ENCODE peak calls at places on chromosomes 3 and 15, in nine cellular contexts. T is SK-N-SH, E is stomach, S is transverse colon, F is suprapubic skin, D is HepG2, R is K562, M is upper lobe of left lung, I is H1. U is an unnamed sample.

GRCh38 chr15:78625621-78626280 is 5.0 kb upstream of the CHRNA3 start:
- DNase-seq in I (no peak), T (peak; percentile 66), S (no peak), E (peak; percentile 11), M (peak; percentile 12), F (peak; percentile 71), R (no peak), D (no peak), U (no peak)

GRCh38 chr3:118629821-118630220 is 404.8 kb downstream of the IGSF11 start:
- DNase-seq in S (no peak), R (no peak), D (peak; percentile 63), E (no peak), I (no peak), T (no peak), M (no peak), F (no peak), U (no peak)

GRCh38 chr15:36882487-36883108 is 217.8 kb downstream of the MEIS2 start:
- DNase-seq in S (no peak), I (no peak), M (peak; percentile 20), D (no peak), F (no peak), T (no peak), E (no peak), R (no peak), U (no peak)

GRCh38 chr3:45329779-45330305 is 58.5 kb upstream of the LARS2 start:
- DNase-seq in F (no peak), E (no peak), S (no peak), D (no peak), T (no peak), M (no peak), R (no peak), I (no peak), U (no peak)

GRCh38 chr3:44477312-44478030 is at the start of gene ZNF445:
- DNase-seq in D (peak; percentile 67), I (no peak), S (peak; percentile 82), R (peak; percentile 95), M (peak; percentile 87), T (peak; percentile 94), F (peak; percentile 87), E (peak; percentile 84), U (peak; percentile 88)

GRCh38 chr3:172604895-172605646 is 81.8 kb upstream of the TNFSF10 start:
- DNase-seq in R (no peak), T (no peak), F (no peak), S (no peak), M (no peak), E (no peak), D (no peak), I (no peak), U (no peak)

GRCh38 chr3:113264741-113265140 is 53.4 kb downstream of the BOC start:
- DNase-seq in D (no peak), M (no peak), R (no peak), S (no peak), E (no peak), I (no peak), T (no peak), F (no peak), U (peak; percentile 64)

GRCh38 chr15:29871401-29871800 is 49.1 kb upstream of the TJP1 start:
- DNase-seq in S (no peak), D (no peak), E (no peak), F (no peak), R (no peak), M (no peak), T (no peak), I (no peak), U (no peak)

GRCh38 chr15:72161351-72162132 is 36.0 kb downstream of the GRAMD2A start:
- DNase-seq in R (no peak), T (no peak), E (peak; percentile 11), I (no peak), D (no peak), S (no peak), F (no peak), M (no peak), U (no peak)

GRCh38 chr3:17638351-17638750 is 104.1 kb downstream of the TBC1D5 start:
- DNase-seq in F (no peak), E (no peak), T (no peak), I (no peak), D (no peak), S (no peak), R (no peak), M (no peak), U (no peak)

GRCh38 chr15:88604381-88604951 is 16.7 kb upstream of the AEN start:
- DNase-seq in D (no peak), S (no peak), I (no peak), E (no peak), F (no peak), R (no peak), T (peak; percentile 73), M (no peak), U (no peak)
- H3K36me3 ChIP-seq in D (no peaks in the 10 kb centered on the region), S (no peaks in the 10 kb centered on the region), I (no peaks in the 10 kb centered on the region), E (no peaks in the 10 kb centered on the region), F (no peaks in the 10 kb centered on the region), R (no peaks in the 10 kb centered on the region), T (no peaks in the 10 kb centered on the region), M (no peaks in the 10 kb centered on the region), U (no peaks in the 10 kb centered on the region)

GRCh38 chr15:85750319-85750806 is 44.4 kb downstream of the KLHL25 start:
- DNase-seq in M (peak; percentile 56), S (peak; percentile 33), E (peak; percentile 27), F (no peak), R (no peak), D (no peak), I (no peak), T (no peak), U (peak; percentile 90)

GRCh38 chr15:85748729-85749128 is 46.0 kb downstream of the KLHL25 start:
- DNase-seq in M (no peak), D (no peak), F (no peak), E (peak; percentile 24), R (no peak), S (no peak), I (no peak), T (peak; percentile 36), U (peak; percentile 56)

GRCh38 chr15:85750807-85751730 is 43.7 kb downstream of the KLHL25 start:
- DNase-seq in I (no peak), D (no peak), T (no peak), R (no peak), M (no peak), F (peak; percentile 77), E (peak; percentile 24), S (no peak), U (peak; percentile 74)

GRCh38 chr15:85748176-85748575 is 46.5 kb downstream of the KLHL25 start:
- DNase-seq in R (no peak), D (no peak), E (peak; percentile 17), T (no peak), M (no peak), F (no peak), I (no peak), S (no peak), U (peak; percentile 40)

DNA sequence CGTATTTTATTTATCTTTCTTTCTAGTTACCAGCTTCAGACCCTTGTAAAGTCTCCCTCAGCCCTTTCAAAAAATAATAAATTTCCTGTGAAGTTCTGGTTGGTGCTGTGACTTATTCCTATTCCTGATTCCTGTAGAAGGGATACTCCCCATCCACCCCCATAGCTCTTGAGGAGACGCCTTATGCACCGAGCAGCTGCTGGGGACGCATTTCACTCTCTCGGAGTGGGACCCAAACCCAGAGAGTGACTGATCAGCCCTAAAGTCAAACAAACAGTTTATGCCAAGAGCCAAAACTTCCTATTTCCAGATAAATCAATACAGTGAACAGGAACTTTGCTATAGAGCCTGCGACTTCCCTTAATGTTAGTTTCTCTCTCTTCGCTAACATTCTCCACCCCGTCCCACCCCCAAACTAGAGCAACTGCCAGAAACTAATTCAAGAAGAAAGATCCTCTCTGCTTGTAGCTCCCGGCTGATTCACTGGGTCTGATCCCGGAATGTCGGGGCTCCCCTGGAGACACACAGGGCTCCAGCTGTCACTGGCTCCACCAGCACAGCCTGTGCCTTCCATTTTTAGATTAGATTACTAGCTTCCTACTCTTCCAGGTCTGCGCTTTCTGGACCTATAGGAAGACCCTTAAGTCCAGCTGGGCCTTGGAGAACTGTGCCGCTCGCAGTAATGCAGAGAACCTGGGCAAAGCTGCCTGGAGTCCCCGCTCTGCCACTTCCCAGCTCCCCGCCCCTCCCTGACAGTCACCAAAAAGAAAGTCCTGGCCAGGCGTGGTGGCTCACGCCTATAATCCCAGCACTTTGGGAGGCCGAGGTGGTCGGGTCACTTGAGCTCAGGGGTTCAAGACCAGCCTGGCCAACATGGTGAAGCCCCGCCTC is 45.2 kb downstream of the KLHL25 start:
- DNase-seq in D (no peak), I (no peak), T (no peak), F (no peak), R (no peak), S (no peak), E (peak; percentile 27), M (no peak), U (peak; percentile 86)
- TF ChIP-seq POLR2AphosphoS5 in D (no peak), I (no peak), T (no peak), F (no peak), R (no peak), S (peak; percentile 29), E (no peak), M (peak; percentile 20), U (no peak)

GRCh38 chr3:14201881-14202684 is 23.5 kb downstream of the LSM3 start:
- DNase-seq in R (no peak), F (no peak), D (peak; percentile 58), S (no peak), T (no peak), I (no peak), M (no peak), E (no peak), U (no peak)
- TF ChIP-seq EP300 in R (no peak), F (no peak), D (no peak), S (no peak), T (no peak), I (no peak), M (no peak), E (no peak), U (no peak)

GRCh38 chr3:25489858-25490591 is 62.0 kb downstream of the RARB start:
- DNase-seq in D (no peak), I (no peak), M (no peak), T (no peak), S (no peak), R (no peak), F (no peak), E (no peak), U (no peak)

GRCh38 chr3:25483456-25483855 is 55.4 kb downstream of the RARB start:
- DNase-seq in D (no peak), M (no peak), R (no peak), T (peak; percentile 31), F (no peak), E (no peak), S (no peak), I (no peak), U (no peak)

GRCh38 chr3:25481402-25481801 is 53.3 kb downstream of the RARB start:
- DNase-seq in E (no peak), D (no peak), F (no peak), I (no peak), T (no peak), R (no peak), S (no peak), M (no peak), U (no peak)

GRCh38 chr3:25486932-25487331 is 58.9 kb downstream of the RARB start:
- DNase-seq in I (no peak), T (no peak), R (no peak), D (no peak), E (no peak), F (no peak), S (no peak), M (no peak), U (no peak)

DNA sequence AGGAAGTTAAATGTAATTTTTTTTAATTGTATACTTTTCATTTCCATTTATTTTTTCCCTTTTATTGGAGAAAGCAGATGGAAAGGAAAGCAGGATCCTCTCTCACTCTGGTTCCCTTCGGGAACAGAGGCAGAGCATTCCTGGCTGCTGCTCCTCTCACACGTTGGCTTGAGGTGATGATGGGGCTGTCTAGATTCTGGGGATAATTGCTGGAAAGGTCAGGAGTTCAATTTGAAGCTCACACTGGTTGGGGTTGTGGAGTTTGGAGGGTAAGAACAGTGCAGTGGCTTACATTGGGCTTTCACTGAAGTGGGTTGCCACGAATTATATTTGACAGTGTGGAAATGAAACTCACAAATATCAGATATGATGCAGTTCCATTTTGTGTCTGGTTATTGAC is 57.6 kb downstream of the RARB start:
- DNase-seq in T (peak; percentile 23), E (no peak), M (no peak), R (no peak), D (no peak), S (no peak), F (no peak), I (no peak), U (no peak)
- H3K36me3 ChIP-seq in T (no peaks in the 10 kb centered on the region), E (no peaks in the 10 kb centered on the region), M (no peaks in the 10 kb centered on the region), R (no peaks in the 10 kb centered on the region), D (no peaks in the 10 kb centered on the region), S (no peaks in the 10 kb centered on the region), F (no peaks in the 10 kb centered on the region), I (no peaks in the 10 kb centered on the region), U (no peaks in the 10 kb centered on the region)